ENCODE peak calls at places on chromosome 9, in six cellular contexts. One of them, this sample, is unnamed.

GRCh38 chr9:123099548-123099947 is 66.1 kb downstream of the GPR21 start:
- DNase-seq in H9: no peak
- DNase-seq in astrocyte: no peak
- DNase-seq in lower lobe of right lung: no peak
- DNase-seq in psoas muscle: no peak
- DNase-seq in HL-60: no peak
- DNase-seq in this sample: no peak

GRCh38 chr9:81562221-81563019 is 126.9 kb downstream of the TLE1 start:
- DNase-seq in H9: no peak
- DNase-seq in astrocyte: peak
- DNase-seq in lower lobe of right lung: no peak
- DNase-seq in psoas muscle: peak
- DNase-seq in HL-60: no peak
- DNase-seq in this sample: no peak

GRCh38 chr9:2018764-2019548 is 3.8 kb downstream of the SMARCA2 start:
- DNase-seq in H9: no peak
- DNase-seq in astrocyte: no peak
- DNase-seq in lower lobe of right lung: no peak
- DNase-seq in psoas muscle: no peak
- DNase-seq in HL-60: no peak
- DNase-seq in this sample: no peak

GRCh38 chr9:85040806-85041575 is 371.5 kb downstream of the NTRK2 start:
- DNase-seq in H9: no peak
- DNase-seq in astrocyte: peak
- DNase-seq in lower lobe of right lung: no peak
- DNase-seq in psoas muscle: no peak
- DNase-seq in HL-60: no peak
- DNase-seq in this sample: no peak

GRCh38 chr9:36739538-36740116 is 166.9 kb downstream of the MELK start:
- DNase-seq in H9: no peak
- DNase-seq in astrocyte: no peak
- DNase-seq in lower lobe of right lung: no peak
- DNase-seq in psoas muscle: no peak
- DNase-seq in HL-60: no peak
- DNase-seq in this sample: no peak

GRCh38 chr9:104068546-104068945 is 25.6 kb upstream of the SMC2 start:
- DNase-seq in H9: no peak
- DNase-seq in astrocyte: peak
- DNase-seq in lower lobe of right lung: no peak
- DNase-seq in psoas muscle: no peak
- DNase-seq in HL-60: no peak
- DNase-seq in this sample: no peak

GRCh38 chr9:101409079-101409477 is 10.4 kb downstream of the ZNF189 start:
- DNase-seq in H9: no peak
- DNase-seq in astrocyte: no peak
- DNase-seq in lower lobe of right lung: no peak
- DNase-seq in psoas muscle: no peak
- DNase-seq in HL-60: no peak
- DNase-seq in this sample: peak

GRCh38 chr9:107367727-107368502 is 84.8 kb downstream of the RAD23B start:
- DNase-seq in H9: no peak
- DNase-seq in astrocyte: no peak
- DNase-seq in lower lobe of right lung: no peak
- DNase-seq in psoas muscle: no peak
- DNase-seq in HL-60: no peak
- DNase-seq in this sample: peak

GRCh38 chr9:136629879-136630661 is 32.6 kb upstream of the EGFL7 start:
- DNase-seq in H9: peak
- DNase-seq in astrocyte: no peak
- DNase-seq in lower lobe of right lung: peak
- DNase-seq in psoas muscle: no peak
- DNase-seq in HL-60: peak
- DNase-seq in this sample: peak

GRCh38 chr9:135397142-135397541 is 82.4 kb upstream of the PPP1R26 start:
- DNase-seq in H9: no peak
- DNase-seq in astrocyte: no peak
- DNase-seq in lower lobe of right lung: no peak
- DNase-seq in psoas muscle: no peak
- DNase-seq in HL-60: no peak
- DNase-seq in this sample: no peak

GRCh38 chr9:27193886-27194285 is 84.9 kb downstream of the TEK start:
- DNase-seq in H9: no peak
- DNase-seq in astrocyte: no peak
- DNase-seq in lower lobe of right lung: no peak
- DNase-seq in psoas muscle: no peak
- DNase-seq in HL-60: no peak
- DNase-seq in this sample: no peak

GRCh38 chr9:129635099-129635803 is 6.7 kb downstream of the ASB6 start:
- DNase-seq in H9: no peak
- DNase-seq in astrocyte: no peak
- DNase-seq in lower lobe of right lung: no peak
- DNase-seq in psoas muscle: no peak
- DNase-seq in HL-60: no peak
- DNase-seq in this sample: no peak

GRCh38 chr9:120014751-120015235 is 565.2 kb downstream of the CDK5RAP2 start:
- DNase-seq in H9: no peak
- DNase-seq in astrocyte: no peak
- DNase-seq in lower lobe of right lung: no peak
- DNase-seq in psoas muscle: no peak
- DNase-seq in HL-60: no peak
- DNase-seq in this sample: no peak

GRCh38 chr9:117696141-117696540 is 8.1 kb upstream of the TLR4 start:
- DNase-seq in H9: no peak
- DNase-seq in astrocyte: no peak
- DNase-seq in lower lobe of right lung: no peak
- DNase-seq in psoas muscle: no peak
- DNase-seq in HL-60: peak
- DNase-seq in this sample: no peak

GRCh38 chr9:133377721-133378216 is 1.6 kb downstream of the STKLD1 start:
- DNase-seq in H9: no peak
- DNase-seq in astrocyte: no peak
- DNase-seq in lower lobe of right lung: no peak
- DNase-seq in psoas muscle: no peak
- DNase-seq in HL-60: no peak
- DNase-seq in this sample: no peak

GRCh38 chr9:135606885-135607259 is 32.5 kb downstream of the GLT6D1 start:
- DNase-seq in H9: no peak
- DNase-seq in astrocyte: no peak
- DNase-seq in lower lobe of right lung: no peak
- DNase-seq in psoas muscle: no peak
- DNase-seq in HL-60: no peak
- DNase-seq in this sample: no peak

GRCh38 chr9:115694014-115694413 is 459.6 kb upstream of the PAPPA start:
- DNase-seq in H9: peak
- DNase-seq in astrocyte: peak
- DNase-seq in lower lobe of right lung: no peak
- DNase-seq in psoas muscle: no peak
- DNase-seq in HL-60: no peak
- DNase-seq in this sample: peak

GRCh38 chr9:10366171-10366779 is 246.5 kb downstream of the PTPRD start:
- DNase-seq in H9: no peak
- DNase-seq in astrocyte: peak
- DNase-seq in lower lobe of right lung: no peak
- DNase-seq in psoas muscle: no peak
- DNase-seq in HL-60: peak
- DNase-seq in this sample: peak

GRCh38 chr9:130185494-130186005 is 13.3 kb downstream of the NCS1 start:
- DNase-seq in H9: no peak
- DNase-seq in astrocyte: peak
- DNase-seq in lower lobe of right lung: no peak
- DNase-seq in psoas muscle: no peak
- DNase-seq in HL-60: no peak
- DNase-seq in this sample: no peak

GRCh38 chr9:130465383-130466096 is 20.8 kb downstream of the ASS1 start:
- DNase-seq in H9: peak
- DNase-seq in astrocyte: no peak
- DNase-seq in lower lobe of right lung: no peak
- DNase-seq in psoas muscle: no peak
- DNase-seq in HL-60: no peak
- DNase-seq in this sample: no peak

GRCh38 chr9:115766495-115766894 is 387.1 kb upstream of the PAPPA start:
- DNase-seq in H9: no peak
- DNase-seq in astrocyte: no peak
- DNase-seq in lower lobe of right lung: no peak
- DNase-seq in psoas muscle: no peak
- DNase-seq in HL-60: no peak
- DNase-seq in this sample: no peak

GRCh38 chr9:79054500-79054899 is 517.3 kb upstream of the TLE4 start:
- DNase-seq in H9: no peak
- DNase-seq in astrocyte: peak
- DNase-seq in lower lobe of right lung: no peak
- DNase-seq in psoas muscle: no peak
- DNase-seq in HL-60: no peak
- DNase-seq in this sample: no peak

GRCh38 chr9:13575558-13575957 is 296.1 kb upstream of the MPDZ start:
- DNase-seq in H9: no peak
- DNase-seq in astrocyte: peak
- DNase-seq in lower lobe of right lung: no peak
- DNase-seq in psoas muscle: no peak
- DNase-seq in HL-60: no peak
- DNase-seq in this sample: no peak

GRCh38 chr9:99189887-99190596 is 31.7 kb downstream of the ALG2 start:
- DNase-seq in H9: no peak
- DNase-seq in astrocyte: no peak
- DNase-seq in lower lobe of right lung: no peak
- DNase-seq in psoas muscle: no peak
- DNase-seq in HL-60: no peak
- DNase-seq in this sample: no peak

GRCh38 chr9:134491856-134492255 is 149.7 kb upstream of the COL5A1 start:
- DNase-seq in H9: no peak
- DNase-seq in astrocyte: no peak
- DNase-seq in lower lobe of right lung: no peak
- DNase-seq in psoas muscle: no peak
- DNase-seq in HL-60: no peak
- DNase-seq in this sample: no peak

GRCh38 chr9:126327016-126327749 is 554 bp downstream of the MVB12B start:
- DNase-seq in H9: peak
- DNase-seq in astrocyte: no peak
- DNase-seq in lower lobe of right lung: no peak
- DNase-seq in psoas muscle: peak
- DNase-seq in HL-60: no peak
- DNase-seq in this sample: peak

GRCh38 chr9:71691036-71691435 is 77.3 kb downstream of the CEMIP2 start:
- DNase-seq in H9: no peak
- DNase-seq in astrocyte: no peak
- DNase-seq in lower lobe of right lung: no peak
- DNase-seq in psoas muscle: no peak
- DNase-seq in HL-60: no peak
- DNase-seq in this sample: no peak

GRCh38 chr9:87607859-87608258 is 110.2 kb downstream of the DAPK1 start:
- DNase-seq in H9: no peak
- DNase-seq in astrocyte: no peak
- DNase-seq in lower lobe of right lung: no peak
- DNase-seq in psoas muscle: no peak
- DNase-seq in HL-60: peak
- DNase-seq in this sample: no peak

GRCh38 chr9:87604886-87605588 is 107.4 kb downstream of the DAPK1 start:
- DNase-seq in H9: no peak
- DNase-seq in astrocyte: no peak
- DNase-seq in lower lobe of right lung: no peak
- DNase-seq in psoas muscle: no peak
- DNase-seq in HL-60: peak
- DNase-seq in this sample: no peak

GRCh38 chr9:87606921-87607521 is 109.4 kb downstream of the DAPK1 start:
- DNase-seq in H9: no peak
- DNase-seq in astrocyte: peak
- DNase-seq in lower lobe of right lung: no peak
- DNase-seq in psoas muscle: no peak
- DNase-seq in HL-60: no peak
- DNase-seq in this sample: no peak

GRCh38 chr9:87603854-87604490 is 106.3 kb downstream of the DAPK1 start:
- DNase-seq in H9: no peak
- DNase-seq in astrocyte: no peak
- DNase-seq in lower lobe of right lung: no peak
- DNase-seq in psoas muscle: no peak
- DNase-seq in HL-60: no peak
- DNase-seq in this sample: no peak

DNA sequence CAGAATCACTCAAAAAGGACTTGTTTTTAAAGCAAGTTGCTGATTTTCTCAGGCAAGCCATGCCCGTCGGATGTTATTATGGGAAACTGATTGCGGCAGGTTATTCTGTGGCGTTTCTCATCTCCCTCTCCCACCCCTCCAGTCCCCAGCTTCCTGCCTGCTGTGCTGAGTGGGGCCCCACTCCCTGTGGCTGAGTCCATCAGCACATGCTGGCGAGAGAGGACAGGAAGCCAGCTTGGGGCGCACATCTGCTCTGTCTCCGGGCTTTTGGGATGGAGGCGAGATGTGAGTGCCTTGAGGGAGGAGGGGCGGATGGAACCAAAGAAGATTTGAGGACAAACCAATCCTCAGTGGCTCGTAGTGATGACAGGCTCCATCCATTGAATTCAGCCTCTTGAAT is 108.0 kb downstream of the DAPK1 start:
- DNase-seq in H9: no peak
- DNase-seq in astrocyte: no peak
- DNase-seq in lower lobe of right lung: no peak
- DNase-seq in psoas muscle: no peak
- DNase-seq in HL-60: no peak
- DNase-seq in this sample: no peak
- H3K27ac ChIP-seq in H9: no peak
- H3K27ac ChIP-seq in astrocyte: no peak
- H3K27ac ChIP-seq in lower lobe of right lung: no peak
- H3K27ac ChIP-seq in psoas muscle: no peak
- H3K27ac ChIP-seq in HL-60: no peak
- H3K27ac ChIP-seq in this sample: no peak

GRCh38 chr9:109861499-109861898 is 81.5 kb downstream of the PALM2AKAP2 start:
- DNase-seq in H9: no peak
- DNase-seq in astrocyte: no peak
- DNase-seq in lower lobe of right lung: no peak
- DNase-seq in psoas muscle: no peak
- DNase-seq in HL-60: no peak
- DNase-seq in this sample: no peak
- H3K27ac ChIP-seq in H9: no peak
- H3K27ac ChIP-seq in astrocyte: no peak
- H3K27ac ChIP-seq in lower lobe of right lung: peak
- H3K27ac ChIP-seq in psoas muscle: no peak
- H3K27ac ChIP-seq in HL-60: no peak
- H3K27ac ChIP-seq in this sample: no peak

GRCh38 chr9:131739988-131740648 is at the start of gene RAPGEF1:
- DNase-seq in H9: peak
- DNase-seq in astrocyte: no peak
- DNase-seq in lower lobe of right lung: peak
- DNase-seq in psoas muscle: peak
- DNase-seq in HL-60: peak
- DNase-seq in this sample: peak
- H3K27ac ChIP-seq in H9: no peak
- H3K27ac ChIP-seq in astrocyte: peak
- H3K27ac ChIP-seq in lower lobe of right lung: peak
- H3K27ac ChIP-seq in psoas muscle: peak
- H3K27ac ChIP-seq in HL-60: peak
- H3K27ac ChIP-seq in this sample: peak

DNA sequence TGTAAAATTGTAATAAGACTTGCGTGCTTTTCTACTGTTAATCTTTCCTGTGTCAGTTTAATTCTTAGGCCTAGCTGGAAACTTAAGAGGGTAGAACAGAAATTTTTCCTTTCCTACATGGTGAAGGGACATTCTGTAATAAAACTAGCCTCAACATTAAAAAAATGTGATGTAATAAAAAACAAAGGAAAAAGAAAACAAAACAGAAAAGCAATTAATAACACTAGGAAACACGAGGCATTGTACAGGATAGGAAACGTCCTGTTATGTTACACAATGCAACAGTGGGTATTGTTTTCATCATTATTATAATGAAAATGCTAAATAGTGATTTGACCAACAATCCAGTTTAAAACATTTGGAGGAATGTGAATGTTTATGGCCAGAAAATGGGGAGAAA is 47.8 kb downstream of the FXN start:
- DNase-seq in H9: no peak
- DNase-seq in astrocyte: no peak
- DNase-seq in lower lobe of right lung: no peak
- DNase-seq in psoas muscle: no peak
- DNase-seq in HL-60: no peak
- DNase-seq in this sample: no peak
- H3K27ac ChIP-seq in H9: no peak
- H3K27ac ChIP-seq in astrocyte: no peak
- H3K27ac ChIP-seq in lower lobe of right lung: no peak
- H3K27ac ChIP-seq in psoas muscle: no peak
- H3K27ac ChIP-seq in HL-60: no peak
- H3K27ac ChIP-seq in this sample: no peak